ENCODE peak calls at places on chromosomes 7 and 10, in nine cellular contexts. D is H54; R is psoas muscle; O is NCI-H1092; L is GM20000; A is right atrium auricular region; F is activated CD4-positive, CD25-positive, alpha-beta regulatory T cell; K is dermis blood vessel endothelial cell; N is HS-5. B is an unnamed sample.

GRCh38 chr7:120373174-120373573 is 100.2 kb downstream of the KCND2 start:
- DNase-seq in L (no peak), R (no peak), O (no peak), K (no peak), F (no peak), N (no peak), A (no peak), D (no peak), B (no peak)

GRCh38 chr10:45657033-45657926 is 15.3 kb downstream of the ZFAND4 start:
- DNase-seq in D (no peak), L (no peak), F (no peak), R (no peak), K (no peak), N (no peak), O (no peak), A (no peak), B (no peak)

GRCh38 chr7:150363872-150364271 is 4.8 kb upstream of the REPIN1 start:
- DNase-seq in K (peak), R (no peak), D (no peak), O (no peak), N (no peak), F (no peak), A (no peak), L (peak), B (peak)

GRCh38 chr7:46220066-46220630 is 299.1 kb upstream of the IGFBP3 start:
- DNase-seq in A (no peak), L (no peak), O (no peak), F (no peak), R (no peak), K (no peak), N (no peak), D (peak), B (no peak)

GRCh38 chr10:110474017-110474416 is 23.7 kb upstream of the DUSP5 start:
- DNase-seq in D (no peak), L (no peak), F (no peak), N (no peak), A (no peak), O (no peak), K (no peak), R (no peak), B (no peak)

GRCh38 chr7:142485617-142486226 is 227.9 kb upstream of the PRSS58 start:
- DNase-seq in D (no peak), O (no peak), A (no peak), R (no peak), K (peak), F (no peak), L (no peak), N (no peak), B (peak)

GRCh38 chr10:11539191-11539868 is 72.1 kb downstream of the USP6NL start:
- DNase-seq in F (no peak), R (no peak), D (peak), L (no peak), A (no peak), N (no peak), K (peak), O (no peak), B (no peak)

GRCh38 chr10:116752563-116752962 is 10.2 kb upstream of the HSPA12A start:
- DNase-seq in F (no peak), L (no peak), N (no peak), K (no peak), D (no peak), A (no peak), R (no peak), O (no peak), B (no peak)

GRCh38 chr7:100726998-100727761 is 6.2 kb upstream of the ZAN start:
- DNase-seq in D (no peak), F (no peak), N (no peak), O (no peak), A (no peak), L (no peak), K (no peak), R (no peak), B (no peak)

GRCh38 chr7:128271471-128272454 is 30.7 kb downstream of the LEP start:
- DNase-seq in D (no peak), N (no peak), F (no peak), R (no peak), A (no peak), L (no peak), O (no peak), K (no peak), B (no peak)

GRCh38 chr10:1309969-1310789 is 254.0 kb downstream of the WDR37 start:
- DNase-seq in K (no peak), O (no peak), D (no peak), L (no peak), A (peak), R (no peak), F (no peak), N (no peak), B (no peak)

GRCh38 chr7:157670490-157671357 is 333.9 kb downstream of the DNAJB6 start:
- DNase-seq in K (no peak), L (no peak), D (peak), A (no peak), O (no peak), R (no peak), F (no peak), N (no peak), B (no peak)

GRCh38 chr7:50584793-50585399 is 19.7 kb upstream of the DDC start:
- DNase-seq in D (no peak), A (no peak), F (no peak), K (no peak), L (no peak), R (no peak), O (no peak), N (no peak), B (no peak)

GRCh38 chr10:73744690-73744994 is 470 bp downstream of the SEC24C start:
- DNase-seq in F (no peak), O (no peak), L (peak), R (peak), D (peak), N (no peak), A (no peak), K (peak), B (peak)

GRCh38 chr10:30788307-30788706 is 158.8 kb upstream of the LYZL2 start:
- DNase-seq in R (no peak), A (no peak), N (no peak), O (no peak), L (no peak), D (no peak), F (no peak), K (peak), B (no peak)

GRCh38 chr10:34866848-34867247 is 51.8 kb upstream of the PARD3 start:
- DNase-seq in O (no peak), K (no peak), A (no peak), D (no peak), F (no peak), N (no peak), R (no peak), L (no peak), B (peak)